ENCODE peak calls at places on chromosomes 5 and 9, in eight cellular contexts. One of them, this sample, is unnamed.

GRCh38 chr9:23587903-23588302 is 238.1 kb downstream of the ELAVL2 start:
- DNase-seq in naive thymus-derived CD4-positive, alpha-beta T cell: no peak
- DNase-seq in activated T-cell treated with anti-CD3 and anti-CD28 coated beads for 48 hours: no peak
- DNase-seq in stomach: no peak
- DNase-seq in GM19239: no peak
- DNase-seq in A673: no peak
- DNase-seq in omental fat pad: no peak
- DNase-seq in uterus: no peak
- DNase-seq in this sample: no peak

GRCh38 chr5:172523146-172523745 is 68.9 kb upstream of the SH3PXD2B start:
- DNase-seq in naive thymus-derived CD4-positive, alpha-beta T cell: no peak
- DNase-seq in activated T-cell treated with anti-CD3 and anti-CD28 coated beads for 48 hours: no peak
- DNase-seq in stomach: no peak
- DNase-seq in GM19239: no peak
- DNase-seq in A673: no peak
- DNase-seq in omental fat pad: no peak
- DNase-seq in uterus: no peak
- DNase-seq in this sample: no peak

GRCh38 chr9:5971740-5972139 is 43.7 kb downstream of the RANBP6 start:
- DNase-seq in naive thymus-derived CD4-positive, alpha-beta T cell: no peak
- DNase-seq in activated T-cell treated with anti-CD3 and anti-CD28 coated beads for 48 hours: no peak
- DNase-seq in stomach: no peak
- DNase-seq in GM19239: no peak
- DNase-seq in A673: peak
- DNase-seq in omental fat pad: no peak
- DNase-seq in uterus: no peak
- DNase-seq in this sample: no peak

GRCh38 chr5:96703384-96703910 is 41.3 kb downstream of the CAST start:
- DNase-seq in naive thymus-derived CD4-positive, alpha-beta T cell: peak
- DNase-seq in activated T-cell treated with anti-CD3 and anti-CD28 coated beads for 48 hours: no peak
- DNase-seq in stomach: peak
- DNase-seq in GM19239: peak
- DNase-seq in A673: no peak
- DNase-seq in omental fat pad: no peak
- DNase-seq in uterus: no peak
- DNase-seq in this sample: no peak

GRCh38 chr5:81121836-81122235 is 111.3 kb upstream of the CKMT2 start:
- DNase-seq in naive thymus-derived CD4-positive, alpha-beta T cell: no peak
- DNase-seq in activated T-cell treated with anti-CD3 and anti-CD28 coated beads for 48 hours: no peak
- DNase-seq in stomach: no peak
- DNase-seq in GM19239: no peak
- DNase-seq in A673: no peak
- DNase-seq in omental fat pad: no peak
- DNase-seq in uterus: no peak
- DNase-seq in this sample: no peak

GRCh38 chr5:56270568-56271392 is 37.6 kb upstream of the ANKRD55 start:
- DNase-seq in naive thymus-derived CD4-positive, alpha-beta T cell: peak
- DNase-seq in activated T-cell treated with anti-CD3 and anti-CD28 coated beads for 48 hours: peak
- DNase-seq in stomach: peak
- DNase-seq in GM19239: peak
- DNase-seq in A673: peak
- DNase-seq in omental fat pad: peak
- DNase-seq in uterus: peak
- DNase-seq in this sample: peak

GRCh38 chr5:33806736-33807442 is 84.9 kb downstream of the ADAMTS12 start:
- DNase-seq in naive thymus-derived CD4-positive, alpha-beta T cell: no peak
- DNase-seq in activated T-cell treated with anti-CD3 and anti-CD28 coated beads for 48 hours: no peak
- DNase-seq in stomach: no peak
- DNase-seq in GM19239: no peak
- DNase-seq in A673: no peak
- DNase-seq in omental fat pad: no peak
- DNase-seq in uterus: no peak
- DNase-seq in this sample: no peak

GRCh38 chr5:76500633-76501393 is 97.7 kb downstream of the IQGAP2 start:
- DNase-seq in naive thymus-derived CD4-positive, alpha-beta T cell: no peak
- DNase-seq in activated T-cell treated with anti-CD3 and anti-CD28 coated beads for 48 hours: no peak
- DNase-seq in stomach: no peak
- DNase-seq in GM19239: no peak
- DNase-seq in A673: no peak
- DNase-seq in omental fat pad: no peak
- DNase-seq in uterus: no peak
- DNase-seq in this sample: no peak

GRCh38 chr5:160048131-160048530 is 39.2 kb downstream of the TTC1 start:
- DNase-seq in naive thymus-derived CD4-positive, alpha-beta T cell: no peak
- DNase-seq in activated T-cell treated with anti-CD3 and anti-CD28 coated beads for 48 hours: no peak
- DNase-seq in stomach: no peak
- DNase-seq in GM19239: no peak
- DNase-seq in A673: no peak
- DNase-seq in omental fat pad: no peak
- DNase-seq in uterus: peak
- DNase-seq in this sample: no peak

GRCh38 chr5:143002459-143003327 is 232.5 kb downstream of the ARHGAP26 start:
- DNase-seq in naive thymus-derived CD4-positive, alpha-beta T cell: peak
- DNase-seq in activated T-cell treated with anti-CD3 and anti-CD28 coated beads for 48 hours: peak
- DNase-seq in stomach: peak
- DNase-seq in GM19239: peak
- DNase-seq in A673: peak
- DNase-seq in omental fat pad: no peak
- DNase-seq in uterus: no peak
- DNase-seq in this sample: peak

GRCh38 chr9:5089737-5090136 is 95.7 kb downstream of the INSL6 start:
- DNase-seq in naive thymus-derived CD4-positive, alpha-beta T cell: no peak
- DNase-seq in activated T-cell treated with anti-CD3 and anti-CD28 coated beads for 48 hours: no peak
- DNase-seq in stomach: no peak
- DNase-seq in GM19239: no peak
- DNase-seq in A673: no peak
- DNase-seq in omental fat pad: no peak
- DNase-seq in uterus: no peak
- DNase-seq in this sample: no peak

GRCh38 chr9:129989740-129990139 is 53.2 kb downstream of the FNBP1 start:
- DNase-seq in naive thymus-derived CD4-positive, alpha-beta T cell: no peak
- DNase-seq in activated T-cell treated with anti-CD3 and anti-CD28 coated beads for 48 hours: no peak
- DNase-seq in stomach: no peak
- DNase-seq in GM19239: no peak
- DNase-seq in A673: peak
- DNase-seq in omental fat pad: no peak
- DNase-seq in uterus: no peak
- DNase-seq in this sample: no peak

GRCh38 chr9:116643691-116644090 is 43.4 kb upstream of the TRIM32 start:
- DNase-seq in naive thymus-derived CD4-positive, alpha-beta T cell: no peak
- DNase-seq in activated T-cell treated with anti-CD3 and anti-CD28 coated beads for 48 hours: no peak
- DNase-seq in stomach: no peak
- DNase-seq in GM19239: no peak
- DNase-seq in A673: no peak
- DNase-seq in omental fat pad: no peak
- DNase-seq in uterus: no peak
- DNase-seq in this sample: no peak

GRCh38 chr5:149912226-149912864 is 32.2 kb downstream of the PDE6A start:
- DNase-seq in naive thymus-derived CD4-positive, alpha-beta T cell: no peak
- DNase-seq in activated T-cell treated with anti-CD3 and anti-CD28 coated beads for 48 hours: no peak
- DNase-seq in stomach: no peak
- DNase-seq in GM19239: no peak
- DNase-seq in A673: no peak
- DNase-seq in omental fat pad: no peak
- DNase-seq in uterus: no peak
- DNase-seq in this sample: no peak